ENCODE peak calls at places on chromosomes 6 and 20, in six cellular contexts. One of them, this sample, is unnamed.

GRCh38 chr6:157288575-157288974 is 34.7 kb downstream of the TMEM242 start:
- DNase-seq in NCI-H2029: no peak
- DNase-seq in left ventricle myocardium superior: no peak
- DNase-seq in NCI-H446: no peak
- DNase-seq in activated naive CD8-positive, alpha-beta T cell treated with anti-CD3 and anti-CD28 coated beads for 36 hours: no peak
- DNase-seq in pancreas: no peak
- DNase-seq in this sample: no peak

GRCh38 chr20:5309971-5310370 is 6.8 kb downstream of the PROKR2 start:
- DNase-seq in NCI-H446: no peak
- DNase-seq in NCI-H2029: no peak
- DNase-seq in pancreas: no peak
- DNase-seq in left ventricle myocardium superior: no peak
- DNase-seq in activated naive CD8-positive, alpha-beta T cell treated with anti-CD3 and anti-CD28 coated beads for 36 hours: no peak
- DNase-seq in this sample: no peak

GRCh38 chr6:43203718-43204095 is 21.7 kb downstream of the CUL9 start:
- DNase-seq in activated naive CD8-positive, alpha-beta T cell treated with anti-CD3 and anti-CD28 coated beads for 36 hours: no peak
- DNase-seq in pancreas: no peak
- DNase-seq in NCI-H446: no peak
- DNase-seq in left ventricle myocardium superior: no peak
- DNase-seq in NCI-H2029: no peak
- DNase-seq in this sample: no peak

GRCh38 chr6:14207493-14207892 is 89.9 kb downstream of the CD83 start:
- DNase-seq in left ventricle myocardium superior: no peak
- DNase-seq in pancreas: no peak
- DNase-seq in NCI-H2029: no peak
- DNase-seq in activated naive CD8-positive, alpha-beta T cell treated with anti-CD3 and anti-CD28 coated beads for 36 hours: no peak
- DNase-seq in NCI-H446: no peak
- DNase-seq in this sample: no peak

GRCh38 chr6:44177691-44178423 is 19.2 kb downstream of the CAPN11 start:
- DNase-seq in pancreas: no peak
- DNase-seq in activated naive CD8-positive, alpha-beta T cell treated with anti-CD3 and anti-CD28 coated beads for 36 hours: no peak
- DNase-seq in NCI-H2029: no peak
- DNase-seq in left ventricle myocardium superior: peak
- DNase-seq in NCI-H446: no peak
- DNase-seq in this sample: no peak

GRCh38 chr6:133890941-133891813 is 2.3 kb downstream of the TCF21 start:
- DNase-seq in left ventricle myocardium superior: peak
- DNase-seq in pancreas: peak
- DNase-seq in NCI-H2029: peak
- DNase-seq in NCI-H446: no peak
- DNase-seq in activated naive CD8-positive, alpha-beta T cell treated with anti-CD3 and anti-CD28 coated beads for 36 hours: peak
- DNase-seq in this sample: peak

GRCh38 chr6:34358389-34358906 is 34.0 kb downstream of the NUDT3 start:
- DNase-seq in NCI-H446: peak
- DNase-seq in left ventricle myocardium superior: peak
- DNase-seq in pancreas: no peak
- DNase-seq in activated naive CD8-positive, alpha-beta T cell treated with anti-CD3 and anti-CD28 coated beads for 36 hours: no peak
- DNase-seq in NCI-H2029: peak
- DNase-seq in this sample: no peak

GRCh38 chr20:10217517-10218410 is 866 bp upstream of the SNAP25 start:
- DNase-seq in NCI-H446: no peak
- DNase-seq in activated naive CD8-positive, alpha-beta T cell treated with anti-CD3 and anti-CD28 coated beads for 36 hours: peak
- DNase-seq in left ventricle myocardium superior: peak
- DNase-seq in pancreas: no peak
- DNase-seq in NCI-H2029: peak
- DNase-seq in this sample: peak

GRCh38 chr6:28947831-28948270 is 24.1 kb upstream of the TRIM27 start:
- DNase-seq in left ventricle myocardium superior: no peak
- DNase-seq in NCI-H446: no peak
- DNase-seq in NCI-H2029: no peak
- DNase-seq in activated naive CD8-positive, alpha-beta T cell treated with anti-CD3 and anti-CD28 coated beads for 36 hours: no peak
- DNase-seq in pancreas: no peak
- DNase-seq in this sample: no peak

GRCh38 chr6:98039876-98040605 is 757.0 kb upstream of the MMS22L start:
- DNase-seq in NCI-H2029: no peak
- DNase-seq in activated naive CD8-positive, alpha-beta T cell treated with anti-CD3 and anti-CD28 coated beads for 36 hours: no peak
- DNase-seq in pancreas: no peak
- DNase-seq in left ventricle myocardium superior: no peak
- DNase-seq in NCI-H446: peak
- DNase-seq in this sample: no peak

GRCh38 chr20:63116412-63117106 is 99.4 kb downstream of the YTHDF1 start:
- DNase-seq in pancreas: no peak
- DNase-seq in activated naive CD8-positive, alpha-beta T cell treated with anti-CD3 and anti-CD28 coated beads for 36 hours: no peak
- DNase-seq in NCI-H446: no peak
- DNase-seq in NCI-H2029: no peak
- DNase-seq in left ventricle myocardium superior: peak
- DNase-seq in this sample: peak

GRCh38 chr6:168828800-168829199 is 387.8 kb downstream of the SMOC2 start:
- DNase-seq in left ventricle myocardium superior: no peak
- DNase-seq in NCI-H446: no peak
- DNase-seq in activated naive CD8-positive, alpha-beta T cell treated with anti-CD3 and anti-CD28 coated beads for 36 hours: no peak
- DNase-seq in pancreas: no peak
- DNase-seq in NCI-H2029: no peak
- DNase-seq in this sample: no peak

GRCh38 chr6:134436281-134436815 is 118.4 kb upstream of the SGK1 start:
- DNase-seq in NCI-H446: no peak
- DNase-seq in NCI-H2029: no peak
- DNase-seq in pancreas: no peak
- DNase-seq in activated naive CD8-positive, alpha-beta T cell treated with anti-CD3 and anti-CD28 coated beads for 36 hours: peak
- DNase-seq in left ventricle myocardium superior: no peak
- DNase-seq in this sample: peak

GRCh38 chr6:116633685-116634084 is 17.4 kb downstream of the RSPH4A start:
- DNase-seq in NCI-H446: no peak
- DNase-seq in left ventricle myocardium superior: no peak
- DNase-seq in pancreas: no peak
- DNase-seq in NCI-H2029: peak
- DNase-seq in activated naive CD8-positive, alpha-beta T cell treated with anti-CD3 and anti-CD28 coated beads for 36 hours: no peak
- DNase-seq in this sample: no peak

GRCh38 chr6:28729501-28730402 is 194.0 kb downstream of the TRIM27 start:
- DNase-seq in NCI-H446: no peak
- DNase-seq in left ventricle myocardium superior: no peak
- DNase-seq in pancreas: no peak
- DNase-seq in activated naive CD8-positive, alpha-beta T cell treated with anti-CD3 and anti-CD28 coated beads for 36 hours: no peak
- DNase-seq in NCI-H2029: no peak
- DNase-seq in this sample: no peak

GRCh38 chr6:112218563-112218962 is 35.8 kb downstream of the LAMA4 start:
- DNase-seq in activated naive CD8-positive, alpha-beta T cell treated with anti-CD3 and anti-CD28 coated beads for 36 hours: no peak
- DNase-seq in left ventricle myocardium superior: peak
- DNase-seq in pancreas: no peak
- DNase-seq in NCI-H2029: no peak
- DNase-seq in NCI-H446: peak
- DNase-seq in this sample: no peak

GRCh38 chr6:74870403-74870802 is 335.4 kb downstream of the COL12A1 start:
- DNase-seq in pancreas: no peak
- DNase-seq in left ventricle myocardium superior: no peak
- DNase-seq in NCI-H2029: no peak
- DNase-seq in activated naive CD8-positive, alpha-beta T cell treated with anti-CD3 and anti-CD28 coated beads for 36 hours: no peak
- DNase-seq in NCI-H446: no peak
- DNase-seq in this sample: no peak

GRCh38 chr20:43961541-43962471 is 47.2 kb downstream of the TOX2 start:
- DNase-seq in pancreas: no peak
- DNase-seq in activated naive CD8-positive, alpha-beta T cell treated with anti-CD3 and anti-CD28 coated beads for 36 hours: no peak
- DNase-seq in NCI-H2029: no peak
- DNase-seq in left ventricle myocardium superior: no peak
- DNase-seq in NCI-H446: no peak
- DNase-seq in this sample: no peak

GRCh38 chr6:146871613-146872465 is 273.1 kb downstream of the ADGB start:
- DNase-seq in activated naive CD8-positive, alpha-beta T cell treated with anti-CD3 and anti-CD28 coated beads for 36 hours: no peak
- DNase-seq in NCI-H2029: no peak
- DNase-seq in left ventricle myocardium superior: no peak
- DNase-seq in NCI-H446: no peak
- DNase-seq in pancreas: no peak
- DNase-seq in this sample: no peak

GRCh38 chr6:33927551-33927950 is 123.7 kb upstream of the MLN start:
- DNase-seq in NCI-H446: peak
- DNase-seq in left ventricle myocardium superior: no peak
- DNase-seq in activated naive CD8-positive, alpha-beta T cell treated with anti-CD3 and anti-CD28 coated beads for 36 hours: no peak
- DNase-seq in NCI-H2029: no peak
- DNase-seq in pancreas: no peak
- DNase-seq in this sample: no peak

GRCh38 chr6:13517116-13517515 is 29.7 kb upstream of the GFOD1 start:
- DNase-seq in NCI-H2029: no peak
- DNase-seq in left ventricle myocardium superior: no peak
- DNase-seq in activated naive CD8-positive, alpha-beta T cell treated with anti-CD3 and anti-CD28 coated beads for 36 hours: no peak
- DNase-seq in pancreas: no peak
- DNase-seq in NCI-H446: no peak
- DNase-seq in this sample: no peak

GRCh38 chr6:26516481-26517427 is 16.7 kb downstream of the BTN1A1 start:
- DNase-seq in left ventricle myocardium superior: no peak
- DNase-seq in activated naive CD8-positive, alpha-beta T cell treated with anti-CD3 and anti-CD28 coated beads for 36 hours: no peak
- DNase-seq in NCI-H446: no peak
- DNase-seq in pancreas: no peak
- DNase-seq in NCI-H2029: no peak
- DNase-seq in this sample: no peak

GRCh38 chr6:154613137-154613676 is 102.7 kb upstream of the CNKSR3 start:
- DNase-seq in NCI-H446: no peak
- DNase-seq in left ventricle myocardium superior: no peak
- DNase-seq in NCI-H2029: peak
- DNase-seq in activated naive CD8-positive, alpha-beta T cell treated with anti-CD3 and anti-CD28 coated beads for 36 hours: no peak
- DNase-seq in pancreas: no peak
- DNase-seq in this sample: no peak

GRCh38 chr20:62665826-62666735 is 23.8 kb downstream of the SLCO4A1 start:
- DNase-seq in pancreas: no peak
- DNase-seq in activated naive CD8-positive, alpha-beta T cell treated with anti-CD3 and anti-CD28 coated beads for 36 hours: no peak
- DNase-seq in NCI-H446: no peak
- DNase-seq in NCI-H2029: no peak
- DNase-seq in left ventricle myocardium superior: peak
- DNase-seq in this sample: no peak

GRCh38 chr20:58512808-58513552 is 2.2 kb downstream of the APCDD1L start:
- DNase-seq in activated naive CD8-positive, alpha-beta T cell treated with anti-CD3 and anti-CD28 coated beads for 36 hours: no peak
- DNase-seq in NCI-H2029: no peak
- DNase-seq in pancreas: no peak
- DNase-seq in NCI-H446: no peak
- DNase-seq in left ventricle myocardium superior: no peak
- DNase-seq in this sample: no peak

GRCh38 chr6:14912226-14912625 is 333.6 kb upstream of the JARID2 start:
- DNase-seq in NCI-H446: no peak
- DNase-seq in activated naive CD8-positive, alpha-beta T cell treated with anti-CD3 and anti-CD28 coated beads for 36 hours: no peak
- DNase-seq in pancreas: no peak
- DNase-seq in NCI-H2029: no peak
- DNase-seq in left ventricle myocardium superior: no peak
- DNase-seq in this sample: no peak

GRCh38 chr20:64037498-64038213 is 1.7 kb downstream of the C20orf204 start:
- DNase-seq in NCI-H2029: no peak
- DNase-seq in pancreas: no peak
- DNase-seq in left ventricle myocardium superior: no peak
- DNase-seq in activated naive CD8-positive, alpha-beta T cell treated with anti-CD3 and anti-CD28 coated beads for 36 hours: no peak
- DNase-seq in NCI-H446: no peak
- DNase-seq in this sample: peak

This sample was measured in activated CD4-positive, alpha-beta T cell treated with anti-CD3 and anti-CD28 coated beads, Interleukin-2, amount 10 ng/mL, durations not matched to agents 24 days and 14 days.